ENCODE peak calls at places on chromosomes 16 and 17, in eight cellular contexts. J is adrenal gland, F is chondrocyte, V is AG04450, T is foreskin fibroblast, G is mucosa of descending colon, A is SK-N-SH, Z is left ventricle myocardium inferior. S is an unnamed sample.

GRCh38 chr16:85250609-85251223 is 138.4 kb upstream of the CIBAR2 start:
- DNase-seq in J (no peak), F (no peak), V (no peak), T (no peak), G (no peak), A (no peak), Z (no peak), S (no peak)

GRCh38 chr17:30995347-30995746 is 24.5 kb downstream of the RNF135 start:
- DNase-seq in J (no peak), F (no peak), V (no peak), T (no peak), G (no peak), A (no peak), Z (no peak), S (no peak)

GRCh38 chr16:85557976-85558589 is 55.0 kb upstream of the GSE1 start:
- DNase-seq in J (no peak), F (no peak), V (no peak), T (no peak), G (peak), A (no peak), Z (no peak), S (no peak)

GRCh38 chr16:72068930-72069329 is 5.9 kb downstream of the HPR start:
- DNase-seq in J (no peak), F (no peak), V (no peak), T (no peak), G (no peak), A (no peak), Z (no peak), S (no peak)

GRCh38 chr16:48000622-48001021 is 155.2 kb downstream of the ABCC12 start:
- DNase-seq in J (no peak), F (no peak), V (no peak), T (no peak), G (no peak), A (no peak), Z (no peak), S (no peak)

GRCh38 chr17:49577978-49578893 is 2.6 kb downstream of the NXPH3 start:
- DNase-seq in J (no peak), F (no peak), V (no peak), T (no peak), G (no peak), A (peak), Z (no peak), S (no peak)

GRCh38 chr17:44556114-44556853 is 1.0 kb upstream of the FZD2 start:
- DNase-seq in J (no peak), F (no peak), V (no peak), T (peak), G (peak), A (peak), Z (peak), S (peak)

GRCh38 chr17:50191070-50192045 is 10.1 kb downstream of the COL1A1 start:
- DNase-seq in J (no peak), F (no peak), V (no peak), T (no peak), G (no peak), A (no peak), Z (no peak), S (no peak)

GRCh38 chr17:44350733-44351226 is 5.7 kb downstream of the GRN start:
- DNase-seq in J (no peak), F (no peak), V (no peak), T (no peak), G (peak), A (peak), Z (peak), S (peak)

GRCh38 chr16:64343061-64343819 is 778.6 kb downstream of the CDH11 start:
- DNase-seq in J (no peak), F (no peak), V (no peak), T (no peak), G (no peak), A (no peak), Z (no peak), S (no peak)

GRCh38 chr17:36746654-36747053 is 145.3 kb downstream of the MRM1 start:
- DNase-seq in J (no peak), F (no peak), V (no peak), T (no peak), G (no peak), A (no peak), Z (no peak), S (no peak)

GRCh38 chr17:36752096-36752888 is 150.9 kb downstream of the MRM1 start:
- DNase-seq in J (no peak), F (no peak), V (no peak), T (no peak), G (peak), A (no peak), Z (no peak), S (no peak)

GRCh38 chr17:36747861-36748260 is 146.5 kb downstream of the MRM1 start:
- DNase-seq in J (no peak), F (no peak), V (no peak), T (no peak), G (no peak), A (no peak), Z (no peak), S (no peak)

GRCh38 chr17:36750316-36750885 is 149.0 kb downstream of the MRM1 start:
- DNase-seq in J (no peak), F (no peak), V (no peak), T (no peak), G (no peak), A (no peak), Z (no peak), S (no peak)

GRCh38 chr17:36749493-36749892 is 148.1 kb downstream of the MRM1 start:
- DNase-seq in J (no peak), F (no peak), V (no peak), T (no peak), G (no peak), A (no peak), Z (no peak), S (no peak)
- TF ChIP-seq CTCF in J (no peak), F (no peak), V (no peak), T (no peak), G (no peak), A (no peak), Z (no peak), S (no peak)

GRCh38 chr16:81723098-81723723 is 55.9 kb upstream of the PLCG2 start:
- DNase-seq in J (peak), F (no peak), V (no peak), T (peak), G (peak), A (peak), Z (no peak), S (peak)
- TF ChIP-seq CTCF in J (peak), F (peak), V (peak), T (peak), G (peak), A (peak), Z (peak), S (peak)

GRCh38 chr17:76075364-76076099 is 951 bp downstream of the GALR2 start:
- DNase-seq in J (no peak), F (peak), V (no peak), T (no peak), G (peak), A (peak), Z (no peak), S (peak)
- TF ChIP-seq CTCF in J (no peak), F (peak), V (no peak), T (no peak), G (no peak), A (peak), Z (no peak), S (no peak)

DNA sequence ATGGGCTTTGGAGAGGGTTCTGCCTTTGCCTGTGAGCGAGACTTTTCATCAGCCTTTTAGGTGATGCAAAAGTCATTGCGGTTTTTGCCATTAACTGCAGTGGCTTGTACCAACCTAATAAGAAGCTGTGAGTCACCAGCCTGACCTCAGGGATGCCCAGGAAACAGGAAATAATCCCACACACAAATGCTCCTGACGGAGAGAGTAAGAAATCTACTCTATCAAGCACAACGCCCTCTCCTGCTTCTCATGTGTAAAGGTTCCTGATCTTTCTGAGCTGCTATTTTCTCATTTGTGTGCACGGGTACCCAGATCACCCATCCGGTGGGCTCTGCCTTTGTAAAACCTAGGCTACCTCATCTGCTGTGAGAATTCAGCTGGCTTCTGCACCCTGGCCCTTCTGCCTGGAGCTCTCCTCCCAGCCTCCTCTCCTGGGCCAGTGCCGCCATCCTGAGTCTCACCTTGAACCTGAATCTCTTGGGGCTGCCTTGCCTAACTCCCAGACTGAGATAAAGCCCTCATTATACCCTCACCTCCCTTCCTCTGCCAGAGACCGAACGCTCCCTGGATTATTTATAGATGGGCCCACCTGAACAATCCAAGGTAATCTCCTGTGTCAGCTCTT is 299.7 kb downstream of the C16orf95 start:
- DNase-seq in J (no peak), F (peak), V (peak), T (peak), G (no peak), A (no peak), Z (no peak), S (peak)
- TF ChIP-seq CTCF in J (no peak), F (peak), V (peak), T (no peak), G (no peak), A (peak), Z (no peak), S (no peak)

S was measured in activated CD8-positive, alpha-beta T cell treated with anti-CD3 and anti-CD28 coated beads for 36 hours.